ENCODE peak calls at places on chromosomes 4 and X, in four cellular contexts. One of them, this sample, is unnamed.

GRCh38 chr4:4247711-4248035 is 350 bp downstream of the TMEM128 start:
- DNase-seq in A549: no peak
- DNase-seq in IMR-90: peak; percentile 18
- DNase-seq in HepG2: no peak
- DNase-seq in this sample: no peak

GRCh38 chr4:126247409-126247808 is 932.7 kb downstream of the FAT4 start:
- DNase-seq in A549: no peak
- DNase-seq in IMR-90: no peak
- DNase-seq in HepG2: no peak
- DNase-seq in this sample: no peak

GRCh38 chr4:113052379-113052951 is 3.0 kb downstream of the ANK2 start:
- DNase-seq in A549: no peak
- DNase-seq in IMR-90: peak; percentile 11
- DNase-seq in HepG2: no peak
- DNase-seq in this sample: peak; percentile 1

GRCh38 chrX:46733226-46733625 is 25.7 kb downstream of the SLC9A7 start:
- DNase-seq in A549: no peak
- DNase-seq in IMR-90: no peak
- DNase-seq in HepG2: no peak
- DNase-seq in this sample: no peak

GRCh38 chr4:101981756-101982155 is 191.2 kb downstream of the BANK1 start:
- DNase-seq in A549: no peak
- DNase-seq in IMR-90: no peak
- DNase-seq in HepG2: no peak
- DNase-seq in this sample: no peak

GRCh38 chrX:101931104-101931493 is 728 bp downstream of the ZMAT1 start:
- DNase-seq in A549: peak; percentile 0
- DNase-seq in IMR-90: no peak
- DNase-seq in HepG2: no peak
- DNase-seq in this sample: no peak

GRCh38 chr4:13329963-13330362 is 154.2 kb downstream of the RAB28 start:
- DNase-seq in A549: no peak
- DNase-seq in IMR-90: peak; percentile 60
- DNase-seq in HepG2: no peak
- DNase-seq in this sample: no peak

GRCh38 chrX:103276581-103277002 is at the start of gene TCEAL5:
- DNase-seq in A549: no peak
- DNase-seq in IMR-90: no peak
- DNase-seq in HepG2: no peak
- DNase-seq in this sample: no peak

GRCh38 chr4:69748176-69748575 is 12.2 kb downstream of the SULT1B1 start:
- DNase-seq in A549: peak; percentile 11
- DNase-seq in IMR-90: no peak
- DNase-seq in HepG2: no peak
- DNase-seq in this sample: no peak

DNA sequence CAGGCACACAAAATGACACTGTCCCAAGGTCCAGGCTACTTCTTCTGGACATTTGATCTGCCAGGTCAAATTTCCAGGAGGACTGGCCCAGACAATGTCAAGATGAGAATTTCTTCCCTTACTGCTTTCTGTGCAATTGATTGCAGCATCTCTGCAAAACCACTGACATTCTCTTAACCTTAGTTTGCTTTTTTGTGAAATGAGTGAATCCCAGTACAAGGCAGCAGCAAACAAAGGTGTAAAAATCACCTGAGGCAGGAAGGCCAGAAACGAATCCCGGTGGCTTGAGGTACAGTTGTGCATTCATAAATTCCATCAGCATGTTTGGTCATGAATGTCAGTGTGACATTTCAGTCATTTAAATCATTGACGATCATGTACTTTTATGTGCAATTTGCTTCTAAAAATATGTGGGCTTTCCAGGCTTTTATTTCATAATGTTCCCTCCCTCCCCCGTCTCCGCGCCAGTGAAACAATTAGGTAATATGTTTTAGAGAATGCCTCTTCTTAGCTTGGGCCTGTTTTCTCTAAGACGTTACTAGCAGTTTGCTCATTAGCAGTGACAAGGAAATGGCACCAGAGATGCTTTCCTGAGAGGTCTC is 39.2 kb downstream of the NHS start:
- DNase-seq in A549: no peak
- DNase-seq in IMR-90: no peak
- DNase-seq in HepG2: no peak
- DNase-seq in this sample: no peak
- TF ChIP-seq MAZ in A549: no peak
- TF ChIP-seq MAZ in IMR-90: no peak
- TF ChIP-seq MAZ in HepG2: no peak
- TF ChIP-seq MAZ in this sample: no peak

DNA sequence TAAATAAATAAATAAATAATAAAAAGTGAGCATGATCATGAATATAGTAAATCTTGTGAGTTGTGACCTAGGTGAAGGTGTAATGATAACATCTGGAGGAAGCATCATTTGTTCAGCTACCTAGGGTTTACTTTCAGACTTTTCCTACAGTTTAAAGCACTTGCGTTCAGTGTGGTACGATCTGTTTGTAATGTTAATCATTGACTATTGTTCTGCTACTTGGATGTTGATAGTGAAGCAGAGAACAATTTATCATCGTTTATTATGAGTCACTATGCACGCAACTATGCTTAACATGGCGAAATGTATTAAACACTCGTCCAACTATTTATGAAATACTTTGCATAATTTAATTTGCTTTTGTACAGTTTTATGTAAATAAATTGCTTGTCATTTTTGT is 426.2 kb downstream of the PCDH7 start:
- DNase-seq in A549: peak; percentile 23
- DNase-seq in IMR-90: no peak
- DNase-seq in HepG2: no peak
- DNase-seq in this sample: no peak
- TF ChIP-seq MAZ in A549: no peak
- TF ChIP-seq MAZ in IMR-90: no peak
- TF ChIP-seq MAZ in HepG2: no peak
- TF ChIP-seq MAZ in this sample: no peak

DNA sequence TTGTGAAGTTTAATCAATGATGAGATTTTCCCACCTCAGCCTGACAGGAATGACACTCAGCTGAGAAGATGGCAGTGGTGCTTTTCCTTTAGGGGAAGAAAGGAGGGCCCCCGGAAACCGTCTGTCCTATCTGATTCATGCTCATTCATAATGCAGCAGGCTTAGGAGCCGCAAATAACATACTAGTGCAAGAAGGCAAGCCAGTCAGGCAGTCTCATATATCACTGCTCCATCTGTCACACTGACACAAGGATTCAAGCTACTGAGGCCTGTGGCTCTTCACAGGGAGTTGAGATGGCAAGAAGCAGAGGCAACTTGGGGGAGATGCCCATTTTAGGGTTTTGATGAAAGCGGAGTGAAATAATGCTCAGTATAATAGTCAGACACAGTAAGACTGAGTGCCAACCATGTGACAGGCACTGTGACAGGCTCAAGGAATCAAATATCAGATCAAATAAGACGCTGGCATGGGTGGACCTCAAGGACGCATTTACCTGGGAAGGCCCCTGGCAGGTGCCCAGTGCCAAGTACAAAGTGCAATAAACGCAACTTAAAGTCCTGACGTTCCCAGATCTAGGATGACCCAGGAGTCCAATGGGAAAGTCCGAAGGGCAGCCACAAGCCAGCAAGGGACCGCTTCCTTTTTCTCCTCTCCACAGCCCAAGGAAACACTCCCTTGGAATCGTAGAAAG is 63.4 kb downstream of the FHDC1 start:
- DNase-seq in A549: no peak
- DNase-seq in IMR-90: no peak
- DNase-seq in HepG2: no peak
- DNase-seq in this sample: no peak
- TF ChIP-seq MAZ in A549: no peak
- TF ChIP-seq MAZ in IMR-90: no peak
- TF ChIP-seq MAZ in HepG2: no peak
- TF ChIP-seq MAZ in this sample: no peak

GRCh38 chrX:135543924-135544323 is 23.5 kb downstream of the INTS6L start:
- DNase-seq in A549: peak; percentile 17
- DNase-seq in IMR-90: no peak
- DNase-seq in HepG2: no peak
- DNase-seq in this sample: no peak
- TF ChIP-seq MAZ in A549: no peak
- TF ChIP-seq MAZ in IMR-90: no peak
- TF ChIP-seq MAZ in HepG2: no peak
- TF ChIP-seq MAZ in this sample: no peak

DNA sequence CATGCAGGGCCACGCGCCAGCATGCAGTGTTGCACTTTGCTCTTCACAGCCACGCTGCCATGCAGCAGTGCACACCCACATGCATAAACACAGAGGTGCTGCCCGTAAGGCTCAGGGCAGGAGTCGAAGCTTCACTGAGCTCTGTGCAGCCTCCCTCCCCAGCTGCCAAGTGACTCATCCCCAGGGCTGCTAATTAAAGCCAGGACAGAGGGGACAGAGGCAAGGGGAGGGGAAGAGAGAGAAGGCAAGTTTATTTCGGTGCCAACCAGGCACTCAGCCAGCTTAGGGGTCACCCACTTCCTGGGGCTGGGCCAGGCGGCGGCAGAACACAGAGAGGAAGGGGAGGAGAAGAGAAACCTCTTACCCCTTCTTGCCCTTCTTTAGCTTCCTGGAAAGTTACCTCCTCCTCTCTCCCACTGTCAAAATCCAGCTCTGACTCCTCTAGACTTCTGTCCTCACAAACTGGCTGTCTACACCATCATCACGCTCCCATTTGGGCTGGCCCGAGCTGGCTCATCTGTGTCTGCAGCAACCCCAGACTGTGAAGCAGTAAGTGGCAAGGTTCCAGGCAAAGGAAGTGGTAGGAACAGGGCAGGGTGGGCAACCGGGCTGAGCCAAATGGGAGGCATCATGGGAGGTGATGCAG is 6.2 kb upstream of the IQSEC2 start:
- DNase-seq in A549: no peak
- DNase-seq in IMR-90: peak; percentile 66
- DNase-seq in HepG2: no peak
- DNase-seq in this sample: no peak
- TF ChIP-seq MAZ in A549: no peak
- TF ChIP-seq MAZ in IMR-90: no peak
- TF ChIP-seq MAZ in HepG2: no peak
- TF ChIP-seq MAZ in this sample: no peak

GRCh38 chrX:41518127-41518840 is 71.1 kb downstream of the NYX start:
- DNase-seq in A549: no peak
- DNase-seq in IMR-90: no peak
- DNase-seq in HepG2: no peak
- DNase-seq in this sample: no peak
- TF ChIP-seq MAZ in A549: no peak
- TF ChIP-seq MAZ in IMR-90: no peak
- TF ChIP-seq MAZ in HepG2: no peak
- TF ChIP-seq MAZ in this sample: no peak

GRCh38 chrX:119685225-119686066 is 7.5 kb downstream of the SEPTIN6 start:
- DNase-seq in A549: no peak
- DNase-seq in IMR-90: no peak
- DNase-seq in HepG2: no peak
- DNase-seq in this sample: peak; percentile 46
- TF ChIP-seq MAZ in A549: no peak
- TF ChIP-seq MAZ in IMR-90: no peak
- TF ChIP-seq MAZ in HepG2: no peak
- TF ChIP-seq MAZ in this sample: no peak

DNA sequence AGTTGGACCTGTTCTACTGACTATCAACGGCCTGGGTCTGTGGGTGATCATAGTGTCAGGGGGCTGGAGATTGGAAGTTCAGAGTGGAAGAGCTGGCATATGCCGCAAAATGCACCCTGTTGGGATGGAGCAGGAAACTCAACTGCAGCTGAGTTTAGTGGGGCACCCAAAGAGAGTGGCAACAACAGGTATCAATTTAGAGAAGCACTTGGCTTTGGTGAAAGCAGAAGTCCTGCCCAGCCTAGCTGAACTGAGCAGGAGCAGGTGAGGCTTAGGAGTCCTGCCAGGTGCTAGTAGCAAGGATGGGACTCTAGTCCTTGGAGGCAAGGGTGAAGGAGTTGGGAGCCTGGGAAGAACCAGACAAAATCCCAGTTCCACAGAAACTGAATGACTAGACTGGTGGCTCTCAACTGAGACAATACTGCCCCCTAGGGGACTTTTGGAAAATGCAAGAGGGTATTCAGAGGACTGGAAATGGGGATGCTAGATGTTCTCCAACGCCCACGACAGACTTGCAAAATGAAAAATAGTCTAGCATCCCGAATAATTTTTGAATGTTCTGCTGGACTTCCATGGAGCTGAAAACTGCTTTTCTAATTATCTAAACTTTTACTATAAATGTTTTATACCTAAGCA is 49.4 kb downstream of the RTL9 start:
- DNase-seq in A549: peak; percentile 62
- DNase-seq in IMR-90: peak; percentile 71
- DNase-seq in HepG2: peak; percentile 37
- DNase-seq in this sample: peak; percentile 57
- TF ChIP-seq MAZ in A549: no peak
- TF ChIP-seq MAZ in IMR-90: no peak
- TF ChIP-seq MAZ in HepG2: no peak
- TF ChIP-seq MAZ in this sample: no peak

DNA sequence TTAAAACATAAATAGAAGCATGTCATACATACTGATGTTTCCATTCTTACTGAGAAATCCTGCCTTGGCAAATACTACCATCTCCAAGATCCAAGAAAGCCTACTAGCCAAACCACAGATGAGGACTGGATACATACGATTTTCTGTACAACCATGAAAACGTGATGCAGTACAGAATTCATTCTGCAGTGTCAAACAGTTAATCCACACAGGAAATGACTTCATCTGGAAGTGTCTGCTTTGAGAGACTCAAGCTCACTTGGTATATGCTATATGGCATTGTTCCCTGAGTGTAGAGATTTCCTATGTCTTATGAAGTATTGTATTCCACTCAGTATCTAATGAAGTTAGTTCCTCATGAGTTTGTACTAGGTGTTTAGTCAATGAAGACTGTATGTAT is 94.2 kb downstream of the CT47B1 start:
- DNase-seq in A549: no peak
- DNase-seq in IMR-90: no peak
- DNase-seq in HepG2: no peak
- DNase-seq in this sample: no peak
- TF ChIP-seq MAZ in A549: no peak
- TF ChIP-seq MAZ in IMR-90: no peak
- TF ChIP-seq MAZ in HepG2: no peak
- TF ChIP-seq MAZ in this sample: no peak

DNA sequence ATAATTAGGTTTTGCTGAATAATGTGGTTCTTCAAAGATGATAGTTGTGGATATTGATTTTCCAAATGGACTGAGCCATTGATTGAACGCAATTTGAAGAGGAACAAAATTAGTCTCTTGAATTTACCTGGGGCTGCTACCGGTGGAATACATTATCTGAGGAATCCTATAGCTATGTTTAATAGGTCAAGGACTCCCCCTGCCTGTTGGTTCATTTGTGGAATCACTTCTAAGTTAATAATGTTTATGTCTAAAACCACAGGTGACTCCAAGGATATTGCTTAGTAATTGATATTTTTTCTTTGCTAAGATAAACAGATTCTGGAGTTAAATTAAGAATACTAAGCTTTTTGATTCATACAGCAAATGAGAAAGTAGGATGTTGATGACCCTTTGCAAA is 576.0 kb upstream of the PABPC4L start:
- DNase-seq in A549: peak; percentile 3
- DNase-seq in IMR-90: no peak
- DNase-seq in HepG2: no peak
- DNase-seq in this sample: no peak
- TF ChIP-seq MAZ in A549: no peak
- TF ChIP-seq MAZ in IMR-90: no peak
- TF ChIP-seq MAZ in HepG2: no peak
- TF ChIP-seq MAZ in this sample: no peak

This sample was measured in K562.